ENCODE peak calls at places on chromosomes 6 and 20, in six cellular contexts. One of them, this sample, is unnamed.

GRCh38 chr6:42227173-42227850 is 9.7 kb upstream of the MRPS10 start:
- DNase-seq in A549: no peak
- DNase-seq in endothelial cell of umbilical vein: no peak
- DNase-seq in K562: no peak
- DNase-seq in HepG2: no peak
- DNase-seq in GM12878: no peak
- DNase-seq in this sample: no peak

GRCh38 chr6:14128017-14128416 is 10.4 kb downstream of the CD83 start:
- DNase-seq in A549: no peak
- DNase-seq in endothelial cell of umbilical vein: no peak
- DNase-seq in K562: peak; percentile 37
- DNase-seq in HepG2: no peak
- DNase-seq in GM12878: no peak
- DNase-seq in this sample: no peak

GRCh38 chr6:5115168-5115567 is 30.0 kb downstream of the PPP1R3G start:
- DNase-seq in A549: peak; percentile 59
- DNase-seq in endothelial cell of umbilical vein: no peak
- DNase-seq in K562: no peak
- DNase-seq in HepG2: peak; percentile 91
- DNase-seq in GM12878: no peak
- DNase-seq in this sample: no peak

GRCh38 chr6:36131517-36132220 is 1.4 kb downstream of the MAPK13 start:
- DNase-seq in A549: no peak
- DNase-seq in endothelial cell of umbilical vein: peak; percentile 99
- DNase-seq in K562: peak; percentile 47
- DNase-seq in HepG2: peak; percentile 84
- DNase-seq in GM12878: peak; percentile 92
- DNase-seq in this sample: no peak

GRCh38 chr6:16544006-16544405 is 217.3 kb downstream of the ATXN1 start:
- DNase-seq in A549: no peak
- DNase-seq in endothelial cell of umbilical vein: peak; percentile 37
- DNase-seq in K562: no peak
- DNase-seq in HepG2: no peak
- DNase-seq in GM12878: no peak
- DNase-seq in this sample: no peak

GRCh38 chr6:98942263-98942803 is 5.4 kb downstream of the FBXL4 start:
- DNase-seq in A549: peak; percentile 13
- DNase-seq in endothelial cell of umbilical vein: no peak
- DNase-seq in K562: peak; percentile 18
- DNase-seq in HepG2: peak; percentile 26
- DNase-seq in GM12878: no peak
- DNase-seq in this sample: peak; percentile 25

GRCh38 chr6:17281100-17281496 is at the start of gene RBM24:
- DNase-seq in A549: peak; percentile 82
- DNase-seq in endothelial cell of umbilical vein: peak; percentile 57
- DNase-seq in K562: no peak
- DNase-seq in HepG2: peak; percentile 66
- DNase-seq in GM12878: no peak
- DNase-seq in this sample: no peak

GRCh38 chr6:25223421-25224052 is 55.6 kb upstream of the CARMIL1 start:
- DNase-seq in A549: peak; percentile 42
- DNase-seq in endothelial cell of umbilical vein: peak; percentile 81
- DNase-seq in K562: peak; percentile 57
- DNase-seq in HepG2: peak; percentile 54
- DNase-seq in GM12878: peak; percentile 19
- DNase-seq in this sample: peak; percentile 67

GRCh38 chr6:63816401-63816975 is 180.9 kb downstream of the PHF3 start:
- DNase-seq in A549: no peak
- DNase-seq in endothelial cell of umbilical vein: no peak
- DNase-seq in K562: no peak
- DNase-seq in HepG2: no peak
- DNase-seq in GM12878: no peak
- DNase-seq in this sample: no peak

GRCh38 chr6:157597461-157598312 is 216.7 kb downstream of the ZDHHC14 start:
- DNase-seq in A549: peak; percentile 26
- DNase-seq in endothelial cell of umbilical vein: peak; percentile 57
- DNase-seq in K562: no peak
- DNase-seq in HepG2: peak; percentile 56
- DNase-seq in GM12878: no peak
- DNase-seq in this sample: peak; percentile 66

GRCh38 chr20:63639093-63639860 is 12.4 kb upstream of the GMEB2 start:
- DNase-seq in A549: no peak
- DNase-seq in endothelial cell of umbilical vein: no peak
- DNase-seq in K562: no peak
- DNase-seq in HepG2: no peak
- DNase-seq in GM12878: no peak
- DNase-seq in this sample: no peak

GRCh38 chr6:150435360-150435759 is 66.5 kb downstream of the IYD start:
- DNase-seq in A549: no peak
- DNase-seq in endothelial cell of umbilical vein: no peak
- DNase-seq in K562: no peak
- DNase-seq in HepG2: no peak
- DNase-seq in GM12878: no peak
- DNase-seq in this sample: no peak

GRCh38 chr6:106192824-106193223 is 106.7 kb downstream of the PRDM1 start:
- DNase-seq in A549: no peak
- DNase-seq in endothelial cell of umbilical vein: peak; percentile 14
- DNase-seq in K562: no peak
- DNase-seq in HepG2: no peak
- DNase-seq in GM12878: no peak
- DNase-seq in this sample: no peak

GRCh38 chr6:74871757-74872156 is 334.1 kb downstream of the COL12A1 start:
- DNase-seq in A549: no peak
- DNase-seq in endothelial cell of umbilical vein: no peak
- DNase-seq in K562: no peak
- DNase-seq in HepG2: no peak
- DNase-seq in GM12878: no peak
- DNase-seq in this sample: no peak

GRCh38 chr6:28896505-28897392 is 27.0 kb downstream of the TRIM27 start:
- DNase-seq in A549: peak; percentile 74
- DNase-seq in endothelial cell of umbilical vein: peak; percentile 75
- DNase-seq in K562: peak; percentile 68
- DNase-seq in HepG2: peak; percentile 89
- DNase-seq in GM12878: no peak
- DNase-seq in this sample: peak; percentile 79

GRCh38 chr20:63833776-63834544 is 2.9 kb upstream of the ZBTB46 start:
- DNase-seq in A549: no peak
- DNase-seq in endothelial cell of umbilical vein: no peak
- DNase-seq in K562: no peak
- DNase-seq in HepG2: no peak
- DNase-seq in GM12878: no peak
- DNase-seq in this sample: peak; percentile 1

GRCh38 chr6:41175084-41175483 is 12.2 kb upstream of the TREM2 start:
- DNase-seq in A549: no peak
- DNase-seq in endothelial cell of umbilical vein: no peak
- DNase-seq in K562: no peak
- DNase-seq in HepG2: no peak
- DNase-seq in GM12878: no peak
- DNase-seq in this sample: no peak

GRCh38 chr20:25739615-25740320 is 43.1 kb upstream of the ZNF337 start:
- DNase-seq in A549: no peak
- DNase-seq in endothelial cell of umbilical vein: peak; percentile 32
- DNase-seq in K562: no peak
- DNase-seq in HepG2: no peak
- DNase-seq in GM12878: no peak
- DNase-seq in this sample: no peak

GRCh38 chr20:17721802-17722486 is 22.2 kb downstream of the BANF2 start:
- DNase-seq in A549: no peak
- DNase-seq in endothelial cell of umbilical vein: no peak
- DNase-seq in K562: no peak
- DNase-seq in HepG2: peak; percentile 99
- DNase-seq in GM12878: no peak
- DNase-seq in this sample: no peak

DNA sequence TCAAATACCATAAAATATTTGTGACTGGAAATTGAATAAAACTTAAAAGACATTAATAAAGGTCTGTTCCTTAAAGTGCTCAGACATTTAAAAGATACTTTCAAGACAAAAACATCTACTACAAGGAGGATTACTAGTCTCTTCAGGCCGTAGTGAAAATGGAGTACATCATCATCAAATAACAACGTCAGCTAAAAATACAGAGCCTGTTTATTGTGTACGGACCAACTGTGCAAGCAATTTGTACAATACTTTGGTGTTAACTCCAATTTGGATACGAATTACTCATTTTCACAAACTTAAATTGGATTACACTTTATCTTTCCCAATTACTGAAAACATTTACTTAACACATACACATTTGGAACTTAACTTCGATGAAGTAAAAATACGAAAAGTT is 852 bp downstream of the CYP39A1 start:
- DNase-seq in A549: no peak
- DNase-seq in endothelial cell of umbilical vein: no peak
- DNase-seq in K562: no peak
- DNase-seq in HepG2: no peak
- DNase-seq in GM12878: no peak
- DNase-seq in this sample: no peak
- H3K4me3 ChIP-seq in A549: peak overlapping the region; percentile 57
- H3K4me3 ChIP-seq in endothelial cell of umbilical vein: no peak overlapping the region
- H3K4me3 ChIP-seq in K562: no peak overlapping the region
- H3K4me3 ChIP-seq in HepG2: no peak overlapping the region
- H3K4me3 ChIP-seq in GM12878: no peak overlapping the region
- H3K4me3 ChIP-seq in this sample: no peak overlapping the region

DNA sequence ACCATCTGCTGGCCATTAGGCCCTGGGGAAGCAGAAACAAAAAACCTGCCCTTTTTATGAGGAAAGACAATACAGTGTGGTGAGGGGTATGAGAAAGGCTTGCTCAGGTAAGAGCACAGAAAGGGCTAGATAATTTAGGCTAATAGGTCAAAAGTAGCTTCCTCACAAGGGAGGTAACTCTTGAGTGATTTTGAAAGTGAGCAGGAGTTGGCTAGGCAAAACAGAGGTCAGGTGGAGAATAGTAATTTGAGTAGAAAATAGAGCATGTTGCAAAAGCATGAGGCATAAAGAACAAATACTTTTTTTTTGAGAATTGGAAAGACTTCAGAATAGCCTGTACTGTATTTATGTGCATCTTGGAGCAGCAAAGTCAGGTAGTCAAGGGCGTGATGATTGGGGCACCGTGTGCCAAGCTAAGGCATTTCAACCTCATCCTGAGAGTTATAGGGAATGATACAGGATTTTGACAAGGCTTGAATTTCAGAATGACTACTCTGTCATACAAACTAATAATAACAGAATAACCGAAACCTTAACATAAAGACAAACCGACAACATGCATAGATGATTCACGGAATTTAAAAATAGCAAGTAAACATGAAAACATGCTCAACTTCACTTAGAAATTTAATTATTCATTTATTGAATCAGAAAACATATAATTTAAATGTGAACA is 123.0 kb upstream of the ENPP5 start:
- DNase-seq in A549: no peak
- DNase-seq in endothelial cell of umbilical vein: no peak
- DNase-seq in K562: no peak
- DNase-seq in HepG2: no peak
- DNase-seq in GM12878: peak; percentile 48
- DNase-seq in this sample: no peak
- TF ChIP-seq MYC in A549: no peak
- TF ChIP-seq MYC in endothelial cell of umbilical vein: no peak
- TF ChIP-seq MYC in K562: no peak
- TF ChIP-seq MYC in HepG2: no peak
- TF ChIP-seq MYC in GM12878: no peak
- TF ChIP-seq MYC in this sample: no peak

GRCh38 chr20:44187763-44188709 is 1.0 kb upstream of the JPH2 start:
- DNase-seq in A549: no peak
- DNase-seq in endothelial cell of umbilical vein: no peak
- DNase-seq in K562: no peak
- DNase-seq in HepG2: no peak
- DNase-seq in GM12878: no peak
- DNase-seq in this sample: peak; percentile 62

GRCh38 chr20:44185574-44185973 is 1.4 kb downstream of the JPH2 start:
- DNase-seq in A549: no peak
- DNase-seq in endothelial cell of umbilical vein: no peak
- DNase-seq in K562: no peak
- DNase-seq in HepG2: no peak
- DNase-seq in GM12878: no peak
- DNase-seq in this sample: no peak

GRCh38 chr20:44187054-44187762 is at the start of gene JPH2:
- DNase-seq in A549: peak; percentile 60
- DNase-seq in endothelial cell of umbilical vein: no peak
- DNase-seq in K562: no peak
- DNase-seq in HepG2: no peak
- DNase-seq in GM12878: no peak
- DNase-seq in this sample: no peak

GRCh38 chr20:44186674-44187053 is 324 bp downstream of the JPH2 start:
- DNase-seq in A549: no peak
- DNase-seq in endothelial cell of umbilical vein: no peak
- DNase-seq in K562: no peak
- DNase-seq in HepG2: no peak
- DNase-seq in GM12878: no peak
- DNase-seq in this sample: no peak

GRCh38 chr20:44186201-44186600 is 787 bp downstream of the JPH2 start:
- DNase-seq in A549: no peak
- DNase-seq in endothelial cell of umbilical vein: no peak
- DNase-seq in K562: no peak
- DNase-seq in HepG2: no peak
- DNase-seq in GM12878: no peak
- DNase-seq in this sample: no peak
- H3K4me3 ChIP-seq in A549: peak overlapping the region; percentile 48
- H3K4me3 ChIP-seq in endothelial cell of umbilical vein: no peak overlapping the region
- H3K4me3 ChIP-seq in K562: no peak overlapping the region
- H3K4me3 ChIP-seq in HepG2: no peak overlapping the region
- H3K4me3 ChIP-seq in GM12878: no peak overlapping the region
- H3K4me3 ChIP-seq in this sample: no peak overlapping the region

GRCh38 chr6:137590684-137591083 is 96.5 kb upstream of the OLIG3 start:
- DNase-seq in A549: no peak
- DNase-seq in endothelial cell of umbilical vein: no peak
- DNase-seq in K562: no peak
- DNase-seq in HepG2: no peak
- DNase-seq in GM12878: no peak
- DNase-seq in this sample: no peak

GRCh38 chr6:137588472-137588871 is 94.3 kb upstream of the OLIG3 start:
- DNase-seq in A549: no peak
- DNase-seq in endothelial cell of umbilical vein: no peak
- DNase-seq in K562: no peak
- DNase-seq in HepG2: peak; percentile 25
- DNase-seq in GM12878: no peak
- DNase-seq in this sample: no peak

DNA sequence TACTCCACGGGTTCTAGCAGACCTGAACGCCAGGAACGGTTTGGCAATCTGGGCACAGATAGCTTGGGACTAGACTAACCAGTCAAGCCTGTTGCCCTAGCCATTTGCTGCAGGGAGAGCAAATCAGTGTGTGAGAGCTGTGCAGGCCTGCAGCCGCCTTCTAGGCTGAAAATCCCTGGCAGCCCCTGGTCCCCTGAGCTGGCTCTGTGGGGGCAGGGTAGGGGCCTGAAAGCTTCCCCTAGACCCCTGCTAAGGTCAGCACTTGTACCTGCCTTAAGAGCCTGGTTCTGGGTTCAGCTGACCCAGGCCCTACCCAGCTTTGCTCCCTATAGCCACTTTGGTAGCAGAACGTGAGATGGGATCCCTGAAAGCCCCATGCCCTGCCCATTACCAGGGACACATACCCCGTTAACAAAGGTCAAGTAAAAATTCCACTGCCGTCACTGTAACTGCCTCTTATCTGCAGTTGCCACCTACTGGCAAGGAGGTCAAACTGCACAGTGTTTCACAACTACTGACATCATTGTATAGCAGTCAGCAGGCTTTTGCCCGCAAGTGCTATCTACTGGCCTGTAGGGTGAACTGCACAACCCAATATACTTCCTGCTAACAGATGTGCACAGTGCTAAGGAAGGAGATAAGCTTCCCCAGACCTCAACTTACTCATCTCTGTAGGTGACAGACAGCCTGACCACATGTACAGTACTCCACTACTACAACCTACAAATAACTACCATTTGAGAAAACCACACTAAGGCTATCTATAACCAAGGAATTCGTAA is 95.1 kb upstream of the OLIG3 start:
- DNase-seq in A549: peak; percentile 73
- DNase-seq in endothelial cell of umbilical vein: peak; percentile 15
- DNase-seq in K562: peak; percentile 68
- DNase-seq in HepG2: peak; percentile 92
- DNase-seq in GM12878: peak; percentile 74
- DNase-seq in this sample: peak; percentile 83
- TF ChIP-seq MYC in A549: no peak
- TF ChIP-seq MYC in endothelial cell of umbilical vein: no peak
- TF ChIP-seq MYC in K562: no peak
- TF ChIP-seq MYC in HepG2: no peak
- TF ChIP-seq MYC in GM12878: no peak
- TF ChIP-seq MYC in this sample: no peak

This sample was measured in NB4.